ENCODE peak calls at places on chromosomes 3 and 15, in six cellular contexts. One of them, this sample, is unnamed.

GRCh38 chr3:48926425-48927392 is 8.1 kb downstream of the ARIH2 start:
- DNase-seq in sciatic nerve: no peak
- DNase-seq in GM19239: no peak
- DNase-seq in astrocyte of the spinal cord: no peak
- DNase-seq in RWPE1: no peak
- DNase-seq in activated CD4-positive, alpha-beta memory T cell treated with anti-CD3 and anti-CD28 coated beads, Interleukin-2, amount 10 ng/mL, durations not matched to agents 7 days and 5 days: no peak
- DNase-seq in this sample: no peak

GRCh38 chr3:4633078-4634004 is 140.2 kb downstream of the ITPR1 start:
- DNase-seq in sciatic nerve: no peak
- DNase-seq in GM19239: peak
- DNase-seq in astrocyte of the spinal cord: peak
- DNase-seq in RWPE1: peak
- DNase-seq in activated CD4-positive, alpha-beta memory T cell treated with anti-CD3 and anti-CD28 coated beads, Interleukin-2, amount 10 ng/mL, durations not matched to agents 7 days and 5 days: no peak
- DNase-seq in this sample: no peak

GRCh38 chr3:45021524-45021923 is 4.6 kb upstream of the CLEC3B start:
- DNase-seq in sciatic nerve: peak
- DNase-seq in GM19239: no peak
- DNase-seq in astrocyte of the spinal cord: no peak
- DNase-seq in RWPE1: no peak
- DNase-seq in activated CD4-positive, alpha-beta memory T cell treated with anti-CD3 and anti-CD28 coated beads, Interleukin-2, amount 10 ng/mL, durations not matched to agents 7 days and 5 days: no peak
- DNase-seq in this sample: no peak

GRCh38 chr15:35505152-35505551 is 40.8 kb downstream of the DPH6 start:
- DNase-seq in sciatic nerve: no peak
- DNase-seq in GM19239: no peak
- DNase-seq in astrocyte of the spinal cord: no peak
- DNase-seq in RWPE1: no peak
- DNase-seq in activated CD4-positive, alpha-beta memory T cell treated with anti-CD3 and anti-CD28 coated beads, Interleukin-2, amount 10 ng/mL, durations not matched to agents 7 days and 5 days: no peak
- DNase-seq in this sample: no peak

GRCh38 chr15:69417581-69417980 is 3.4 kb downstream of the KIF23 start:
- DNase-seq in sciatic nerve: no peak
- DNase-seq in GM19239: no peak
- DNase-seq in astrocyte of the spinal cord: no peak
- DNase-seq in RWPE1: no peak
- DNase-seq in activated CD4-positive, alpha-beta memory T cell treated with anti-CD3 and anti-CD28 coated beads, Interleukin-2, amount 10 ng/mL, durations not matched to agents 7 days and 5 days: no peak
- DNase-seq in this sample: no peak

GRCh38 chr15:90095521-90095959 is 6.7 kb downstream of the IDH2 start:
- DNase-seq in sciatic nerve: no peak
- DNase-seq in GM19239: no peak
- DNase-seq in astrocyte of the spinal cord: no peak
- DNase-seq in RWPE1: no peak
- DNase-seq in activated CD4-positive, alpha-beta memory T cell treated with anti-CD3 and anti-CD28 coated beads, Interleukin-2, amount 10 ng/mL, durations not matched to agents 7 days and 5 days: peak
- DNase-seq in this sample: no peak

GRCh38 chr3:134333522-134334181 is 40.6 kb downstream of the AMOTL2 start:
- DNase-seq in sciatic nerve: peak
- DNase-seq in GM19239: no peak
- DNase-seq in astrocyte of the spinal cord: peak
- DNase-seq in RWPE1: no peak
- DNase-seq in activated CD4-positive, alpha-beta memory T cell treated with anti-CD3 and anti-CD28 coated beads, Interleukin-2, amount 10 ng/mL, durations not matched to agents 7 days and 5 days: no peak
- DNase-seq in this sample: no peak

GRCh38 chr3:474828-475227 is 278.3 kb downstream of the CHL1 start:
- DNase-seq in sciatic nerve: no peak
- DNase-seq in GM19239: no peak
- DNase-seq in astrocyte of the spinal cord: no peak
- DNase-seq in RWPE1: no peak
- DNase-seq in activated CD4-positive, alpha-beta memory T cell treated with anti-CD3 and anti-CD28 coated beads, Interleukin-2, amount 10 ng/mL, durations not matched to agents 7 days and 5 days: no peak
- DNase-seq in this sample: no peak

GRCh38 chr3:149736180-149737100 is 15.8 kb downstream of the COMMD2 start:
- DNase-seq in sciatic nerve: no peak
- DNase-seq in GM19239: no peak
- DNase-seq in astrocyte of the spinal cord: peak
- DNase-seq in RWPE1: peak
- DNase-seq in activated CD4-positive, alpha-beta memory T cell treated with anti-CD3 and anti-CD28 coated beads, Interleukin-2, amount 10 ng/mL, durations not matched to agents 7 days and 5 days: no peak
- DNase-seq in this sample: no peak

GRCh38 chr15:98333206-98333605 is 315.1 kb upstream of the IGF1R start:
- DNase-seq in sciatic nerve: no peak
- DNase-seq in GM19239: no peak
- DNase-seq in astrocyte of the spinal cord: no peak
- DNase-seq in RWPE1: no peak
- DNase-seq in activated CD4-positive, alpha-beta memory T cell treated with anti-CD3 and anti-CD28 coated beads, Interleukin-2, amount 10 ng/mL, durations not matched to agents 7 days and 5 days: no peak
- DNase-seq in this sample: no peak

GRCh38 chr15:80892414-80892813 is 97.2 kb downstream of the MESD start:
- DNase-seq in sciatic nerve: no peak
- DNase-seq in GM19239: no peak
- DNase-seq in astrocyte of the spinal cord: no peak
- DNase-seq in RWPE1: no peak
- DNase-seq in activated CD4-positive, alpha-beta memory T cell treated with anti-CD3 and anti-CD28 coated beads, Interleukin-2, amount 10 ng/mL, durations not matched to agents 7 days and 5 days: no peak
- DNase-seq in this sample: no peak

GRCh38 chr15:80182611-80183210 is 29.9 kb downstream of the FAH start:
- DNase-seq in sciatic nerve: no peak
- DNase-seq in GM19239: no peak
- DNase-seq in astrocyte of the spinal cord: peak
- DNase-seq in RWPE1: no peak
- DNase-seq in activated CD4-positive, alpha-beta memory T cell treated with anti-CD3 and anti-CD28 coated beads, Interleukin-2, amount 10 ng/mL, durations not matched to agents 7 days and 5 days: no peak
- DNase-seq in this sample: no peak

GRCh38 chr15:69893863-69894262 is 203.9 kb downstream of the TLE3 start:
- DNase-seq in sciatic nerve: no peak
- DNase-seq in GM19239: no peak
- DNase-seq in astrocyte of the spinal cord: peak
- DNase-seq in RWPE1: no peak
- DNase-seq in activated CD4-positive, alpha-beta memory T cell treated with anti-CD3 and anti-CD28 coated beads, Interleukin-2, amount 10 ng/mL, durations not matched to agents 7 days and 5 days: no peak
- DNase-seq in this sample: peak

GRCh38 chr3:185439745-185440466 is 58.9 kb downstream of the TMEM41A start:
- DNase-seq in sciatic nerve: no peak
- DNase-seq in GM19239: no peak
- DNase-seq in astrocyte of the spinal cord: no peak
- DNase-seq in RWPE1: no peak
- DNase-seq in activated CD4-positive, alpha-beta memory T cell treated with anti-CD3 and anti-CD28 coated beads, Interleukin-2, amount 10 ng/mL, durations not matched to agents 7 days and 5 days: no peak
- DNase-seq in this sample: no peak

GRCh38 chr3:45529697-45530096 is 64.9 kb upstream of the LIMD1 start:
- DNase-seq in sciatic nerve: no peak
- DNase-seq in GM19239: no peak
- DNase-seq in astrocyte of the spinal cord: no peak
- DNase-seq in RWPE1: no peak
- DNase-seq in activated CD4-positive, alpha-beta memory T cell treated with anti-CD3 and anti-CD28 coated beads, Interleukin-2, amount 10 ng/mL, durations not matched to agents 7 days and 5 days: no peak
- DNase-seq in this sample: no peak

GRCh38 chr3:143529018-143529478 is 319.2 kb downstream of the SLC9A9 start:
- DNase-seq in sciatic nerve: peak
- DNase-seq in GM19239: no peak
- DNase-seq in astrocyte of the spinal cord: no peak
- DNase-seq in RWPE1: no peak
- DNase-seq in activated CD4-positive, alpha-beta memory T cell treated with anti-CD3 and anti-CD28 coated beads, Interleukin-2, amount 10 ng/mL, durations not matched to agents 7 days and 5 days: no peak
- DNase-seq in this sample: no peak

GRCh38 chr15:65318870-65319356 is 14.4 kb downstream of the RNU5B-1 start:
- DNase-seq in sciatic nerve: peak
- DNase-seq in GM19239: peak
- DNase-seq in astrocyte of the spinal cord: peak
- DNase-seq in RWPE1: peak
- DNase-seq in activated CD4-positive, alpha-beta memory T cell treated with anti-CD3 and anti-CD28 coated beads, Interleukin-2, amount 10 ng/mL, durations not matched to agents 7 days and 5 days: peak
- DNase-seq in this sample: peak

GRCh38 chr15:69193948-69194827 is 33.8 kb downstream of the GLCE start:
- DNase-seq in sciatic nerve: no peak
- DNase-seq in GM19239: no peak
- DNase-seq in astrocyte of the spinal cord: peak
- DNase-seq in RWPE1: no peak
- DNase-seq in activated CD4-positive, alpha-beta memory T cell treated with anti-CD3 and anti-CD28 coated beads, Interleukin-2, amount 10 ng/mL, durations not matched to agents 7 days and 5 days: no peak
- DNase-seq in this sample: no peak

GRCh38 chr3:51942603-51943450 is 664 bp downstream of the PARP3 start:
- DNase-seq in sciatic nerve: peak
- DNase-seq in GM19239: peak
- DNase-seq in astrocyte of the spinal cord: peak
- DNase-seq in RWPE1: peak
- DNase-seq in activated CD4-positive, alpha-beta memory T cell treated with anti-CD3 and anti-CD28 coated beads, Interleukin-2, amount 10 ng/mL, durations not matched to agents 7 days and 5 days: peak
- DNase-seq in this sample: no peak

GRCh38 chr15:32802296-32802936 is 84.6 kb downstream of the GREM1 start:
- DNase-seq in sciatic nerve: no peak
- DNase-seq in GM19239: no peak
- DNase-seq in astrocyte of the spinal cord: peak
- DNase-seq in RWPE1: no peak
- DNase-seq in activated CD4-positive, alpha-beta memory T cell treated with anti-CD3 and anti-CD28 coated beads, Interleukin-2, amount 10 ng/mL, durations not matched to agents 7 days and 5 days: no peak
- DNase-seq in this sample: no peak